ENCODE peak calls at places on chromosomes 4 and X, in ten cellular contexts. One of them, this sample, is unnamed.

GRCh38 chr4:86482296-86482695 is 111.8 kb upstream of the PTPN13 start:
- DNase-seq in Calu3: no peak
- DNase-seq in stomach: no peak
- DNase-seq in mesothelial cell of epicardium: no peak
- DNase-seq in GM13976: no peak
- DNase-seq in fibroblast of lung: no peak
- DNase-seq in right lobe of liver: no peak
- DNase-seq in right atrium auricular region: no peak
- DNase-seq in breast epithelium: no peak
- DNase-seq in epithelial cell of esophagus: no peak
- DNase-seq in this sample: no peak

GRCh38 chr4:16537926-16538325 is 311.7 kb upstream of the TAPT1 start:
- DNase-seq in Calu3: no peak
- DNase-seq in stomach: no peak
- DNase-seq in mesothelial cell of epicardium: no peak
- DNase-seq in GM13976: no peak
- DNase-seq in fibroblast of lung: no peak
- DNase-seq in right lobe of liver: no peak
- DNase-seq in right atrium auricular region: no peak
- DNase-seq in breast epithelium: no peak
- DNase-seq in epithelial cell of esophagus: no peak
- DNase-seq in this sample: no peak

GRCh38 chr4:152165146-152165545 is 370.7 kb downstream of the FBXW7 start:
- DNase-seq in Calu3: no peak
- DNase-seq in stomach: no peak
- DNase-seq in mesothelial cell of epicardium: no peak
- DNase-seq in GM13976: no peak
- DNase-seq in fibroblast of lung: no peak
- DNase-seq in right lobe of liver: no peak
- DNase-seq in right atrium auricular region: no peak
- DNase-seq in breast epithelium: no peak
- DNase-seq in epithelial cell of esophagus: peak
- DNase-seq in this sample: peak

GRCh38 chr4:108365551-108365950 is 196.8 kb upstream of the LEF1 start:
- DNase-seq in Calu3: no peak
- DNase-seq in stomach: no peak
- DNase-seq in mesothelial cell of epicardium: no peak
- DNase-seq in GM13976: no peak
- DNase-seq in fibroblast of lung: no peak
- DNase-seq in right lobe of liver: no peak
- DNase-seq in right atrium auricular region: no peak
- DNase-seq in breast epithelium: no peak
- DNase-seq in epithelial cell of esophagus: no peak
- DNase-seq in this sample: no peak

GRCh38 chr4:142121951-142122350 is 485.6 kb downstream of the IL15 start:
- DNase-seq in Calu3: no peak
- DNase-seq in stomach: no peak
- DNase-seq in mesothelial cell of epicardium: no peak
- DNase-seq in GM13976: no peak
- DNase-seq in fibroblast of lung: no peak
- DNase-seq in right lobe of liver: no peak
- DNase-seq in right atrium auricular region: no peak
- DNase-seq in breast epithelium: no peak
- DNase-seq in epithelial cell of esophagus: no peak
- DNase-seq in this sample: no peak

GRCh38 chr4:56229947-56230346 is 157.3 kb downstream of the AASDH start:
- DNase-seq in Calu3: no peak
- DNase-seq in stomach: no peak
- DNase-seq in mesothelial cell of epicardium: no peak
- DNase-seq in GM13976: no peak
- DNase-seq in fibroblast of lung: no peak
- DNase-seq in right lobe of liver: no peak
- DNase-seq in right atrium auricular region: no peak
- DNase-seq in breast epithelium: no peak
- DNase-seq in epithelial cell of esophagus: no peak
- DNase-seq in this sample: no peak

GRCh38 chrX:145715641-145716138 is 101.9 kb upstream of the SLITRK2 start:
- DNase-seq in Calu3: no peak
- DNase-seq in stomach: no peak
- DNase-seq in mesothelial cell of epicardium: no peak
- DNase-seq in GM13976: no peak
- DNase-seq in fibroblast of lung: peak
- DNase-seq in right lobe of liver: no peak
- DNase-seq in right atrium auricular region: no peak
- DNase-seq in breast epithelium: no peak
- DNase-seq in epithelial cell of esophagus: no peak
- DNase-seq in this sample: no peak

GRCh38 chrX:45300638-45301037 is 100.0 kb upstream of the DIPK2B start:
- DNase-seq in Calu3: no peak
- DNase-seq in stomach: no peak
- DNase-seq in mesothelial cell of epicardium: no peak
- DNase-seq in GM13976: no peak
- DNase-seq in fibroblast of lung: no peak
- DNase-seq in right lobe of liver: no peak
- DNase-seq in right atrium auricular region: no peak
- DNase-seq in breast epithelium: no peak
- DNase-seq in epithelial cell of esophagus: no peak
- DNase-seq in this sample: no peak

GRCh38 chr4:121256346-121256745 is 92.2 kb upstream of the TNIP3 start:
- DNase-seq in Calu3: no peak
- DNase-seq in stomach: no peak
- DNase-seq in mesothelial cell of epicardium: no peak
- DNase-seq in GM13976: peak
- DNase-seq in fibroblast of lung: peak
- DNase-seq in right lobe of liver: no peak
- DNase-seq in right atrium auricular region: no peak
- DNase-seq in breast epithelium: no peak
- DNase-seq in epithelial cell of esophagus: peak
- DNase-seq in this sample: peak

GRCh38 chr4:180641495-180641894 is 1601.7 kb upstream of the TENM3 start:
- DNase-seq in Calu3: no peak
- DNase-seq in stomach: no peak
- DNase-seq in mesothelial cell of epicardium: no peak
- DNase-seq in GM13976: no peak
- DNase-seq in fibroblast of lung: no peak
- DNase-seq in right lobe of liver: no peak
- DNase-seq in right atrium auricular region: no peak
- DNase-seq in breast epithelium: no peak
- DNase-seq in epithelial cell of esophagus: no peak
- DNase-seq in this sample: no peak

GRCh38 chr4:137981277-137981676 is 260.9 kb downstream of the SLC7A11 start:
- DNase-seq in Calu3: no peak
- DNase-seq in stomach: no peak
- DNase-seq in mesothelial cell of epicardium: no peak
- DNase-seq in GM13976: no peak
- DNase-seq in fibroblast of lung: peak
- DNase-seq in right lobe of liver: no peak
- DNase-seq in right atrium auricular region: no peak
- DNase-seq in breast epithelium: no peak
- DNase-seq in epithelial cell of esophagus: peak
- DNase-seq in this sample: no peak

GRCh38 chr4:140989944-140990343 is 143.3 kb downstream of the RNF150 start:
- DNase-seq in Calu3: no peak
- DNase-seq in stomach: no peak
- DNase-seq in mesothelial cell of epicardium: no peak
- DNase-seq in GM13976: no peak
- DNase-seq in fibroblast of lung: no peak
- DNase-seq in right lobe of liver: no peak
- DNase-seq in right atrium auricular region: no peak
- DNase-seq in breast epithelium: no peak
- DNase-seq in epithelial cell of esophagus: no peak
- DNase-seq in this sample: no peak

GRCh38 chr4:25113915-25114904 is 46.0 kb downstream of the SEPSECS start:
- DNase-seq in Calu3: no peak
- DNase-seq in stomach: no peak
- DNase-seq in mesothelial cell of epicardium: no peak
- DNase-seq in GM13976: peak
- DNase-seq in fibroblast of lung: peak
- DNase-seq in right lobe of liver: no peak
- DNase-seq in right atrium auricular region: no peak
- DNase-seq in breast epithelium: no peak
- DNase-seq in epithelial cell of esophagus: peak
- DNase-seq in this sample: no peak

GRCh38 chrX:54995621-54996020 is 1.6 kb upstream of the PFKFB1 start:
- DNase-seq in Calu3: no peak
- DNase-seq in stomach: no peak
- DNase-seq in mesothelial cell of epicardium: no peak
- DNase-seq in GM13976: no peak
- DNase-seq in fibroblast of lung: no peak
- DNase-seq in right lobe of liver: no peak
- DNase-seq in right atrium auricular region: no peak
- DNase-seq in breast epithelium: no peak
- DNase-seq in epithelial cell of esophagus: no peak
- DNase-seq in this sample: no peak

DNA sequence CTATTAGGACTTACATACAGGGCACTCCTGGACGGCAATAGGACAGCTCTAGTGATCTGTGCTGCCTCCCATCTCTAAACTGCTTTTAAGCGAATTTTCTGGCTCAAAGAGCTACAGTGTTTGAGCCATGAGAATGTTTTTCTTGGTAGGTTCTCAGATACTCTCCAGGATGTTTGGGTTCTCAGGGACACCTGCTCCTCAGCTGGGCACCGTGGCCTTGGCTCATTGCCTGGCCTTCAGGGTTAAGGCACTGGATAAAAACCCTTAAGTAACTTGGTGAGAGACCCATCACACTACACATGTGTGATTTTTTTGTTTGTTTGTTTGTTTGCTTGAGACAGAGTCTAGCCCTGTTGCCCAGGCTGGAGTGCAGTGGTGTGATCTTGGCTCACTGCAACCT is 38.5 kb upstream of the HERC5 start:
- DNase-seq in Calu3: no peak
- DNase-seq in stomach: no peak
- DNase-seq in mesothelial cell of epicardium: no peak
- DNase-seq in GM13976: no peak
- DNase-seq in fibroblast of lung: no peak
- DNase-seq in right lobe of liver: no peak
- DNase-seq in right atrium auricular region: no peak
- DNase-seq in breast epithelium: no peak
- DNase-seq in epithelial cell of esophagus: no peak
- DNase-seq in this sample: no peak
- TF ChIP-seq CTCF in Calu3: no peak
- TF ChIP-seq CTCF in stomach: no peak
- TF ChIP-seq CTCF in mesothelial cell of epicardium: no peak
- TF ChIP-seq CTCF in GM13976: no peak
- TF ChIP-seq CTCF in fibroblast of lung: no peak
- TF ChIP-seq CTCF in right lobe of liver: no peak
- TF ChIP-seq CTCF in right atrium auricular region: no peak
- TF ChIP-seq CTCF in breast epithelium: no peak
- TF ChIP-seq CTCF in epithelial cell of esophagus: no peak
- TF ChIP-seq CTCF in this sample: no peak

GRCh38 chr4:67087897-67088296 is 457.4 kb downstream of the CENPC start:
- DNase-seq in Calu3: peak
- DNase-seq in stomach: peak
- DNase-seq in mesothelial cell of epicardium: no peak
- DNase-seq in GM13976: peak
- DNase-seq in fibroblast of lung: no peak
- DNase-seq in right lobe of liver: peak
- DNase-seq in right atrium auricular region: peak
- DNase-seq in breast epithelium: no peak
- DNase-seq in epithelial cell of esophagus: peak
- DNase-seq in this sample: no peak
- TF ChIP-seq CTCF in Calu3: peak
- TF ChIP-seq CTCF in stomach: no peak
- TF ChIP-seq CTCF in mesothelial cell of epicardium: peak
- TF ChIP-seq CTCF in GM13976: peak
- TF ChIP-seq CTCF in fibroblast of lung: no peak
- TF ChIP-seq CTCF in right lobe of liver: peak
- TF ChIP-seq CTCF in right atrium auricular region: peak
- TF ChIP-seq CTCF in breast epithelium: no peak
- TF ChIP-seq CTCF in epithelial cell of esophagus: peak
- TF ChIP-seq CTCF in this sample: peak

GRCh38 chrX:83847339-83847738 is 13.6 kb upstream of the CYLC1 start:
- DNase-seq in Calu3: no peak
- DNase-seq in stomach: no peak
- DNase-seq in mesothelial cell of epicardium: no peak
- DNase-seq in GM13976: no peak
- DNase-seq in fibroblast of lung: no peak
- DNase-seq in right lobe of liver: no peak
- DNase-seq in right atrium auricular region: no peak
- DNase-seq in breast epithelium: no peak
- DNase-seq in epithelial cell of esophagus: no peak
- DNase-seq in this sample: no peak

GRCh38 chrX:83845397-83845796 is 15.5 kb upstream of the CYLC1 start:
- DNase-seq in Calu3: peak
- DNase-seq in stomach: no peak
- DNase-seq in mesothelial cell of epicardium: no peak
- DNase-seq in GM13976: peak
- DNase-seq in fibroblast of lung: peak
- DNase-seq in right lobe of liver: no peak
- DNase-seq in right atrium auricular region: no peak
- DNase-seq in breast epithelium: no peak
- DNase-seq in epithelial cell of esophagus: peak
- DNase-seq in this sample: no peak
- TF ChIP-seq CTCF in Calu3: peak
- TF ChIP-seq CTCF in stomach: no peak
- TF ChIP-seq CTCF in mesothelial cell of epicardium: peak
- TF ChIP-seq CTCF in GM13976: peak
- TF ChIP-seq CTCF in fibroblast of lung: peak
- TF ChIP-seq CTCF in right lobe of liver: peak
- TF ChIP-seq CTCF in right atrium auricular region: peak
- TF ChIP-seq CTCF in breast epithelium: peak
- TF ChIP-seq CTCF in epithelial cell of esophagus: peak
- TF ChIP-seq CTCF in this sample: peak

GRCh38 chrX:38717871-38718270 is 83.4 kb upstream of the MID1IP1 start:
- DNase-seq in Calu3: peak
- DNase-seq in stomach: no peak
- DNase-seq in mesothelial cell of epicardium: no peak
- DNase-seq in GM13976: peak
- DNase-seq in fibroblast of lung: peak
- DNase-seq in right lobe of liver: no peak
- DNase-seq in right atrium auricular region: no peak
- DNase-seq in breast epithelium: no peak
- DNase-seq in epithelial cell of esophagus: peak
- DNase-seq in this sample: no peak
- TF ChIP-seq CTCF in Calu3: no peak
- TF ChIP-seq CTCF in stomach: no peak
- TF ChIP-seq CTCF in mesothelial cell of epicardium: peak
- TF ChIP-seq CTCF in GM13976: peak
- TF ChIP-seq CTCF in fibroblast of lung: peak
- TF ChIP-seq CTCF in right lobe of liver: peak
- TF ChIP-seq CTCF in right atrium auricular region: peak
- TF ChIP-seq CTCF in breast epithelium: no peak
- TF ChIP-seq CTCF in epithelial cell of esophagus: peak
- TF ChIP-seq CTCF in this sample: peak